ENCODE peak calls at places on chromosome 2, in seven cellular contexts. I is K562, X is ovary, V is tibial nerve, J is GM12878, D is A549, Z is esophagus muscularis mucosa. W is an unnamed sample.

GRCh38 chr2:219469186-219469724 is 29.4 kb upstream of the GMPPA start:
- DNase-seq in I (peak; percentile 42), X (no peak), V (no peak), J (no peak), D (peak; percentile 55), Z (no peak), W (no peak)

GRCh38 chr2:47339745-47340541 is 63.0 kb upstream of the MSH2 start:
- DNase-seq in I (no peak), X (no peak), V (no peak), J (no peak), D (no peak), Z (no peak), W (no peak)

GRCh38 chr2:165203689-165204559 is at the start of gene SCN3A:
- DNase-seq in I (peak; percentile 33), X (no peak), V (no peak), J (no peak), D (peak; percentile 4), Z (no peak), W (no peak)

GRCh38 chr2:88874063-88874657 is 182.7 kb downstream of the RPIA start:
- DNase-seq in I (peak; percentile 71), X (no peak), V (peak; percentile 68), J (no peak), D (peak; percentile 30), Z (no peak), W (no peak)

GRCh38 chr2:63572001-63572400 is 16.3 kb downstream of the WDPCP start:
- DNase-seq in I (no peak), X (no peak), V (no peak), J (no peak), D (no peak), Z (no peak), W (no peak)

GRCh38 chr2:8767324-8767723 is 70.1 kb downstream of the KIDINS220 start:
- DNase-seq in I (no peak), X (no peak), V (no peak), J (no peak), D (no peak), Z (no peak), W (no peak)

GRCh38 chr2:199928226-199928625 is 17.1 kb downstream of the C2orf69 start:
- DNase-seq in I (no peak), X (no peak), V (no peak), J (no peak), D (no peak), Z (no peak), W (no peak)

GRCh38 chr2:149059822-149060221 is 21.3 kb downstream of the LYPD6B start:
- DNase-seq in I (no peak), X (no peak), V (no peak), J (no peak), D (no peak), Z (peak; percentile 86), W (no peak)

GRCh38 chr2:98126061-98126460 is 39.1 kb downstream of the VWA3B start:
- DNase-seq in I (no peak), X (no peak), V (no peak), J (no peak), D (no peak), Z (no peak), W (no peak)

GRCh38 chr2:217838409-217838831 is 164.4 kb downstream of the TNS1 start:
- DNase-seq in I (no peak), X (no peak), V (no peak), J (no peak), D (no peak), Z (no peak), W (no peak)

GRCh38 chr2:111178730-111179405 is 58.2 kb downstream of the BCL2L11 start:
- DNase-seq in I (peak; percentile 17), X (no peak), V (no peak), J (no peak), D (peak; percentile 60), Z (no peak), W (no peak)

DNA sequence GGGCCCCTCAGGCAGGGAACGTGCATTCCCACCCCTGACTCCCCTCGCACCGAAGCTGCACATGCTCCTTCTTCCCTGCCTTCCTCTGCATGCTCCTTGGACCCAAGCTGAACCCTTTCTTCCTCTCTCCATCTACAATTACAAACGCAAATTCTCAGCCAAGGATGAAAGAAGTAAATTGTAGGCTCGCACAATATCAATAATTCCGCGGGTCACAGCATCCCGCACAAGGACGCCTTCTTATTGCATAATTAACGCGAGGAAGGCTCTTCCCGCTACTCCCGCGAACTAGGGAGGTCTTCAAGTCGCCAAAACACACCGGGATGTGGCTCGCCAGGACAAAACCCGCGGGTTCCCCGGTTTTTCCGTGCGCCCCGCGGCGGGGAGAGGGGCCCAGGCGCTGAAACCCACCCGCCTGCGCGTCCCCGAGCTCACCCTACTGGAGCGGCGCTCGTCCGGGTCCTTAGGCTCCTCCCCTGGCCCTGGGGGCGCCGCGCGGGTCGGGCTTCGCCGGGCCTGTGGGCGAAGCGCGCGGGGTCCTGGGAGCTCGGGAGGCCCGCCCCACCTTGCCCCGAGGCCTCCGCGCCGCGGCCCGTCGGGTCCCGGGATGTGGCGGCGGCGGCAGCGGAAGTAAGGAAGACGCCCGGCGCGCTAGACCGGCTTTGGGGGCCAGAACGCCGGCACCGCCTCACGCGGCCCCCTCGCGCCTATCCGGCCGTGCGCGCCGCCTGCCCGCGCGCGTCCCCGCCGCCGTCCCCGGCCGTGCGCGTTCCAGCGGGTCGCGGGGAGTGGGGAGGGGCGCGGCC is at the start of gene CHST10:
- DNase-seq in I (peak; percentile 78), X (peak; percentile 61), V (no peak), J (no peak), D (peak; percentile 63), Z (peak; percentile 93), W (no peak)
- TF ChIP-seq POLR2A in I (peak; percentile 72), X (peak; percentile 36), V (no peak), J (peak; percentile 75), D (peak; percentile 71), Z (no peak), W (no peak)

GRCh38 chr2:68737717-68738116 is 3.1 kb downstream of the ARHGAP25 start:
- DNase-seq in I (no peak), X (no peak), V (no peak), J (no peak), D (no peak), Z (peak; percentile 87), W (no peak)
- H3K27ac ChIP-seq in I (no peak overlapping the region), X (no peak overlapping the region), V (peak overlapping the region; percentile 35), J (peak overlapping the region; percentile 76), D (no peak overlapping the region), Z (no peak overlapping the region), W (no peak overlapping the region)

DNA sequence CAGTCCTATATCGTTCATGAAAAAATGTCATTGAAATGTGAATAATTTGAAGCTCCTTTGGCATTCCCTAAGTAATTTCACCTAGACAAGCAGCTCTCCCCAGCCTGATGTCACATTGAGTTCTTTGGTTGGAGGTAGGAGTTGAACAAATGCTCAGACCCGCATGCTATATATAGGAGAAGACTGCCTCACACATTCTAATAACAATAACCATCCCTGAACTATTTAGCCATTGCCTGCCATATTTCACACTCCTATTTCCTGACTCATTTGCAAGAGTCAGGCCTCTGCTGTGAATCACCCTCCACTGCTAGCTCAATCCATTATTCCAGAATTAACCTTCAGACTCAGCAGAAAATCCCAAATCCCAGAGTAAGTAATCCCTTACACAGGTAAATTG is 256.6 kb upstream of the ACVR2A start:
- DNase-seq in I (no peak), X (no peak), V (no peak), J (no peak), D (no peak), Z (no peak), W (no peak)
- TF ChIP-seq EP300 in I (no peak), X (no peak), V (no peak), J (no peak), D (no peak), Z (no peak), W (no peak)

DNA sequence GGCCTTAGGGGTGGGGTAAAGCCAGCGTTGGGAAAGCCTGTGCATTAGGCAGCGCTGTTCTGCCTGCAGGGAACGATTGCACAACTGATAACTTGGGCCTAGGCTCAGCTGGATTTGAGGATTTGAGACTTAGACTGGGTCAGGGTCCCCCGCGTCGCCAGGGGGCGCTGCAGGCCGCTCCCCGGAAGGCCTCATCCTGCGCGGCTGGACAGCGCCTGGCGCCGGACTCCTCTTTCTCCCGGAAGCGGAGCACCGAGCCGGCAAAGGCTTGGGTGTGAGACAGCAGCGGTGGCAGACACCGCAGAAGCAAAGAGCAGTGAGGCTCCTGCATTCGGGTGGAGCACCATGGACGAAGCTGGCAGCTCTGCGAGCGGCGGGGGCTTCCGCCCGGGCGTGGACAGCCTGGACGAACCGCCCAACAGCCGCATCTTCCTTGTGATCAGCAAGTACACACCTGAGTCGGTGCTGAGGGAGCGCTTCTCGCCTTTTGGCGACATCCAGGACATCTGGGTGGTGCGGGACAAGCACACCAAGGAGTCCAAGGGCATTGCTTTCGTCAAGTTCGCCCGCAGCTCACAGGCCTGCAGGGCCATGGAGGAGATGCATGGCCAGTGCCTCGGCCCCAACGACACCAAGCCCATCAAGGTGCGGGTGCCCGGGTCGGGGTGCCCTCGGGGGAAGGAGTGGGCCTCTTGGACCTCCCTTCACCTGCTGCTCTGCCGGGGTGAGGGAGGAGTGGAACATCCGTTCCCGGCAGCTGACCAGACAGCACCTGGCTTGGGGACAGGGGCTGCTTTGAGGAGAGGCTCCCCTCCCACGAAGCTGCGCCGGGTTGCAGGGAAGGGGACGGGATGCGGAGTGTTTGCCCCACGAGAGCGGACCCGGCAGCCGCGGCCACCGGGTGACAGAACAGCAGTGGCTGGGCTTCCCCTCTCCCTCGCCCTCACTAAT is at the start of gene RBM45:
- DNase-seq in I (peak; percentile 96), X (peak; percentile 90), V (peak; percentile 84), J (peak; percentile 60), D (peak; percentile 87), Z (peak; percentile 97), W (peak; percentile 95)
- TF ChIP-seq POLR2A in I (peak; percentile 93), X (no peak), V (no peak), J (peak; percentile 96), D (peak; percentile 94), Z (no peak), W (no peak)

W was measured in suprapubic skin.